ENCODE peak calls at places on chromosomes 2 and 18, in seven cellular contexts. One of them, this sample, is unnamed.

GRCh38 chr2:108320326-108320932 is 31.7 kb downstream of the SULT1C2 start:
- DNase-seq in mesenchymal stem cell: no peak
- DNase-seq in H9: no peak
- DNase-seq in neuronal stem cell: no peak
- DNase-seq in trophoblast cell: no peak
- DNase-seq in H1: no peak
- DNase-seq in IMR-90: no peak
- DNase-seq in this sample: no peak

GRCh38 chr2:7994397-7994951 is 687.4 kb upstream of the ID2 start:
- DNase-seq in neuronal stem cell: no peak
- DNase-seq in IMR-90: no peak
- DNase-seq in trophoblast cell: no peak
- DNase-seq in H9: no peak
- DNase-seq in H1: no peak
- DNase-seq in mesenchymal stem cell: no peak
- DNase-seq in this sample: no peak

GRCh38 chr2:61090386-61090921 is 24.8 kb downstream of the SANBR start:
- DNase-seq in IMR-90: peak
- DNase-seq in neuronal stem cell: no peak
- DNase-seq in mesenchymal stem cell: peak
- DNase-seq in H9: no peak
- DNase-seq in trophoblast cell: peak
- DNase-seq in H1: no peak
- DNase-seq in this sample: peak

GRCh38 chr18:74281639-74282358 is 10.0 kb downstream of the CYB5A start:
- DNase-seq in neuronal stem cell: no peak
- DNase-seq in trophoblast cell: peak
- DNase-seq in H1: no peak
- DNase-seq in mesenchymal stem cell: peak
- DNase-seq in IMR-90: no peak
- DNase-seq in H9: no peak
- DNase-seq in this sample: peak

GRCh38 chr18:50192903-50193795 is 1.8 kb downstream of the MYO5B start:
- DNase-seq in trophoblast cell: no peak
- DNase-seq in neuronal stem cell: no peak
- DNase-seq in H1: no peak
- DNase-seq in mesenchymal stem cell: no peak
- DNase-seq in IMR-90: no peak
- DNase-seq in H9: peak
- DNase-seq in this sample: no peak

GRCh38 chr2:20593072-20594034 is 57.5 kb downstream of the HS1BP3 start:
- DNase-seq in IMR-90: peak
- DNase-seq in mesenchymal stem cell: peak
- DNase-seq in H9: no peak
- DNase-seq in H1: no peak
- DNase-seq in trophoblast cell: peak
- DNase-seq in neuronal stem cell: no peak
- DNase-seq in this sample: no peak

GRCh38 chr2:84878896-84879594 is 1.8 kb downstream of the TRABD2A start:
- DNase-seq in IMR-90: peak
- DNase-seq in mesenchymal stem cell: no peak
- DNase-seq in trophoblast cell: no peak
- DNase-seq in H9: peak
- DNase-seq in H1: no peak
- DNase-seq in neuronal stem cell: no peak
- DNase-seq in this sample: no peak

GRCh38 chr2:102367331-102367971 is 11.9 kb downstream of the IL18R1 start:
- DNase-seq in H1: no peak
- DNase-seq in neuronal stem cell: no peak
- DNase-seq in trophoblast cell: no peak
- DNase-seq in mesenchymal stem cell: no peak
- DNase-seq in IMR-90: no peak
- DNase-seq in H9: no peak
- DNase-seq in this sample: no peak

GRCh38 chr2:162075689-162076132 is 1.7 kb upstream of the DPP4 start:
- DNase-seq in H9: no peak
- DNase-seq in H1: no peak
- DNase-seq in mesenchymal stem cell: peak
- DNase-seq in neuronal stem cell: no peak
- DNase-seq in trophoblast cell: no peak
- DNase-seq in IMR-90: peak
- DNase-seq in this sample: no peak

GRCh38 chr2:121088251-121089004 is 196.6 kb downstream of the TFCP2L1 start:
- DNase-seq in mesenchymal stem cell: no peak
- DNase-seq in trophoblast cell: no peak
- DNase-seq in H1: no peak
- DNase-seq in H9: no peak
- DNase-seq in IMR-90: no peak
- DNase-seq in neuronal stem cell: no peak
- DNase-seq in this sample: no peak

GRCh38 chr2:43459455-43459854 is 136.4 kb downstream of the THADA start:
- DNase-seq in H9: no peak
- DNase-seq in H1: no peak
- DNase-seq in IMR-90: peak
- DNase-seq in mesenchymal stem cell: peak
- DNase-seq in trophoblast cell: peak
- DNase-seq in neuronal stem cell: no peak
- DNase-seq in this sample: no peak

GRCh38 chr2:241812730-241813079 is 3.7 kb downstream of the NEU4 start:
- DNase-seq in H9: no peak
- DNase-seq in trophoblast cell: no peak
- DNase-seq in H1: no peak
- DNase-seq in mesenchymal stem cell: no peak
- DNase-seq in neuronal stem cell: no peak
- DNase-seq in IMR-90: no peak
- DNase-seq in this sample: no peak

GRCh38 chr2:1728821-1729220 is 15.5 kb downstream of the PXDN start:
- DNase-seq in neuronal stem cell: no peak
- DNase-seq in mesenchymal stem cell: peak
- DNase-seq in IMR-90: peak
- DNase-seq in trophoblast cell: peak
- DNase-seq in H1: no peak
- DNase-seq in H9: peak
- DNase-seq in this sample: peak

GRCh38 chr18:37564796-37565137 is 831 bp downstream of the CELF4 start:
- DNase-seq in neuronal stem cell: peak
- DNase-seq in H1: no peak
- DNase-seq in IMR-90: peak
- DNase-seq in mesenchymal stem cell: peak
- DNase-seq in H9: peak
- DNase-seq in trophoblast cell: peak
- DNase-seq in this sample: peak

GRCh38 chr2:46377287-46377605 is 80.0 kb downstream of the EPAS1 start:
- DNase-seq in H1: no peak
- DNase-seq in mesenchymal stem cell: no peak
- DNase-seq in IMR-90: no peak
- DNase-seq in H9: no peak
- DNase-seq in trophoblast cell: no peak
- DNase-seq in neuronal stem cell: no peak
- DNase-seq in this sample: no peak

GRCh38 chr2:28751956-28752607 is 452 bp downstream of the PPP1CB start:
- DNase-seq in H1: no peak
- DNase-seq in neuronal stem cell: no peak
- DNase-seq in trophoblast cell: no peak
- DNase-seq in mesenchymal stem cell: no peak
- DNase-seq in H9: no peak
- DNase-seq in IMR-90: no peak
- DNase-seq in this sample: peak

GRCh38 chr18:21270453-21270852 is 28.4 kb downstream of the GREB1L start:
- DNase-seq in H9: no peak
- DNase-seq in trophoblast cell: no peak
- DNase-seq in H1: no peak
- DNase-seq in IMR-90: no peak
- DNase-seq in mesenchymal stem cell: peak
- DNase-seq in neuronal stem cell: no peak
- DNase-seq in this sample: no peak

GRCh38 chr2:68320118-68320641 is 431 bp upstream of the CNRIP1 start:
- DNase-seq in H1: no peak
- DNase-seq in trophoblast cell: peak
- DNase-seq in mesenchymal stem cell: no peak
- DNase-seq in neuronal stem cell: peak
- DNase-seq in IMR-90: no peak
- DNase-seq in H9: peak
- DNase-seq in this sample: peak

GRCh38 chr2:216535454-216535995 is 36.9 kb downstream of the RPL37A start:
- DNase-seq in neuronal stem cell: no peak
- DNase-seq in IMR-90: peak
- DNase-seq in mesenchymal stem cell: peak
- DNase-seq in H1: no peak
- DNase-seq in H9: no peak
- DNase-seq in trophoblast cell: peak
- DNase-seq in this sample: no peak

GRCh38 chr2:234446404-234447076 is 50.3 kb downstream of the ARL4C start:
- DNase-seq in H9: no peak
- DNase-seq in neuronal stem cell: no peak
- DNase-seq in trophoblast cell: peak
- DNase-seq in IMR-90: no peak
- DNase-seq in H1: no peak
- DNase-seq in mesenchymal stem cell: peak
- DNase-seq in this sample: no peak

DNA sequence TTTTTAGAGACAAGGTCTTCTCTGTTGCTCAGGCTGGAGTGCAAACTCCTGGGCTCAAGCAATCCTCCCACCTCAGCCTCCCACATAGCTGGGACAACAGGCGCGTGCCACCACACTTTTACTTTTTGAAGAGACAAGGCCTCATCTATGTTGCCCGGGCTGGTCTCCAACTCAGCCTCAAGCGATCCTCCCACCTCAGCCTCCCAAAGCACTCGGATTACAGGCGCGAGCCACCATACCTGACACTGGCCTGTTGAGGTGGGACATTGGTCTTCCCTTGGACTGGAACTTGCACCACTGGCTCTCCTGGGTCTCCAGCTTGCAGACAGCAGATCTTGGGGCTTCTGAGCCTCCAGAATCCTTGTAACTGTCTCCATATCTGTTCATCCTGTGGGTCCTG is 75.6 kb downstream of the NDUFA10 start:
- DNase-seq in neuronal stem cell: no peak
- DNase-seq in H1: no peak
- DNase-seq in IMR-90: no peak
- DNase-seq in trophoblast cell: no peak
- DNase-seq in mesenchymal stem cell: no peak
- DNase-seq in H9: peak
- DNase-seq in this sample: no peak
- H2AK5ac ChIP-seq in neuronal stem cell: no peak
- H2AK5ac ChIP-seq in H1: no peak
- H2AK5ac ChIP-seq in IMR-90: no peak
- H2AK5ac ChIP-seq in trophoblast cell: no peak
- H2AK5ac ChIP-seq in mesenchymal stem cell: no peak
- H2AK5ac ChIP-seq in H9: no peak
- H2AK5ac ChIP-seq in this sample: no peak

GRCh38 chr2:191012346-191012745 is 1.6 kb downstream of the STAT1 start:
- DNase-seq in mesenchymal stem cell: no peak
- DNase-seq in trophoblast cell: no peak
- DNase-seq in IMR-90: no peak
- DNase-seq in neuronal stem cell: no peak
- DNase-seq in H1: no peak
- DNase-seq in H9: no peak
- DNase-seq in this sample: no peak
- H4K8ac ChIP-seq in mesenchymal stem cell: no peak
- H4K8ac ChIP-seq in trophoblast cell: no peak
- H4K8ac ChIP-seq in IMR-90: peak
- H4K8ac ChIP-seq in neuronal stem cell: no peak
- H4K8ac ChIP-seq in H1: no peak
- H4K8ac ChIP-seq in H9: no peak
- H4K8ac ChIP-seq in this sample: no peak

DNA sequence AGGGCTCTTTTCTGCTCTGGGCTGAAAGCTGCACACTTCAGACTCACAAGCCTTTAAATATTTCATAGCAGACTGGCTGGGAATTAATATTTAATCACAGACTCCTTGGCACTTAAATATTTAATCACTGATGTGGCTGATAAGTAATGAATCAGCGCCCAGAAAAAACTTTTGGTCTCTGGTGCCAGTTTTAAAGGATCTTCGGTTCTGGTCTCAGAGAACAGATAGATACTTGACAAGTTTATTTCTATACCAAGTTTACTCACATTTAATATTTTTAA is 201.2 kb downstream of the MYCN start:
- DNase-seq in trophoblast cell: peak
- DNase-seq in IMR-90: no peak
- DNase-seq in mesenchymal stem cell: no peak
- DNase-seq in neuronal stem cell: no peak
- DNase-seq in H9: no peak
- DNase-seq in H1: no peak
- DNase-seq in this sample: no peak
- H2AK5ac ChIP-seq in trophoblast cell: no peak
- H2AK5ac ChIP-seq in IMR-90: no peak
- H2AK5ac ChIP-seq in mesenchymal stem cell: no peak
- H2AK5ac ChIP-seq in neuronal stem cell: no peak
- H2AK5ac ChIP-seq in H9: no peak
- H2AK5ac ChIP-seq in H1: no peak
- H2AK5ac ChIP-seq in this sample: no peak

DNA sequence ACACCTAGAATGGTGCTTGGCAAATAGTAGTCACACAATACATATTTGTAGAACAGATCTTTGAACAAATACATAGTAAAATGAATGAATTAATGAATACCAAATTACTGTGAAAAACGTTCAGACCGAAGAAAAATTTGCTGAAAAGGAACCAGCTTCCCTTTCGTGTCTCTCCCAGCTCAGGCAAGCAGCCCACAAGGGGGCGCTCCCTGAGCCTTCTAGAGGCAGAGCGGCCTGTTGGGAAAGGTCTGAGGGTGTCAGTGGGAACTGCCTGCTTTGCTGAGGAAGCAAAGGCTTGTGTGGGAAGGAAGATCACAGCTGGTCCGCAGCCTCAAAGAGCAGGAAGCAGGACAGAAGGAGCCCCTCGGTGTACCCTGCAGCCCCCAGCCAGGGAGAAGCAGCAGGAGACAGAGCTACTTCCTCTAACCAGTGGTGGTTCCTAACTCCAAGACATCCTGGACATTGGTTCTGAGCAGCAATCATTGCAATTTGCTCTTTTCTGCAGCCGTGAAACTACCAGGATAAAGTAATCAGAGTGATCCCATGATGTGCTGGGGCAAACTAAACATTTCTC is 231.1 kb downstream of the ANKRD30B start:
- DNase-seq in neuronal stem cell: peak
- DNase-seq in IMR-90: no peak
- DNase-seq in H9: no peak
- DNase-seq in mesenchymal stem cell: no peak
- DNase-seq in trophoblast cell: peak
- DNase-seq in H1: no peak
- DNase-seq in this sample: peak
- H4K8ac ChIP-seq in neuronal stem cell: no peak
- H4K8ac ChIP-seq in IMR-90: no peak
- H4K8ac ChIP-seq in H9: no peak
- H4K8ac ChIP-seq in mesenchymal stem cell: no peak
- H4K8ac ChIP-seq in trophoblast cell: no peak
- H4K8ac ChIP-seq in H1: no peak
- H4K8ac ChIP-seq in this sample: no peak

GRCh38 chr2:238895901-238896600 is 48.2 kb downstream of the TWIST2 start:
- DNase-seq in trophoblast cell: peak
- DNase-seq in neuronal stem cell: no peak
- DNase-seq in mesenchymal stem cell: peak
- DNase-seq in H9: peak
- DNase-seq in H1: peak
- DNase-seq in IMR-90: peak
- DNase-seq in this sample: peak
- H2AK5ac ChIP-seq in trophoblast cell: peak
- H2AK5ac ChIP-seq in neuronal stem cell: peak
- H2AK5ac ChIP-seq in mesenchymal stem cell: no peak
- H2AK5ac ChIP-seq in H9: no peak
- H2AK5ac ChIP-seq in H1: no peak
- H2AK5ac ChIP-seq in IMR-90: peak
- H2AK5ac ChIP-seq in this sample: no peak